ENCODE peak calls at places on chromosomes 2 and 18, in six cellular contexts. One of them, this sample, is unnamed.

GRCh38 chr2:180872256-180872655 is 108.1 kb upstream of the UBE2E3 start:
- DNase-seq in SW480: no peak
- DNase-seq in islet precursor cell: no peak
- DNase-seq in naive thymus-derived CD8-positive, alpha-beta T cell: no peak
- DNase-seq in body of pancreas: no peak
- DNase-seq in stimulated activated CD4-positive, alpha-beta T cell treated with anti-CD3 and anti-CD28 coated beads, Interleukin-4, amount 100 ng/mL, for 24 hours: no peak
- DNase-seq in this sample: no peak

GRCh38 chr2:46804794-46805193 is 110.8 kb downstream of the MCFD2 start:
- DNase-seq in islet precursor cell: peak; percentile 12
- DNase-seq in SW480: no peak
- DNase-seq in naive thymus-derived CD8-positive, alpha-beta T cell: no peak
- DNase-seq in body of pancreas: no peak
- DNase-seq in stimulated activated CD4-positive, alpha-beta T cell treated with anti-CD3 and anti-CD28 coated beads, Interleukin-4, amount 100 ng/mL, for 24 hours: no peak
- DNase-seq in this sample: no peak

GRCh38 chr2:203394519-203395227 is 66.5 kb downstream of the ABI2 start:
- DNase-seq in islet precursor cell: no peak
- DNase-seq in naive thymus-derived CD8-positive, alpha-beta T cell: no peak
- DNase-seq in stimulated activated CD4-positive, alpha-beta T cell treated with anti-CD3 and anti-CD28 coated beads, Interleukin-4, amount 100 ng/mL, for 24 hours: no peak
- DNase-seq in body of pancreas: no peak
- DNase-seq in SW480: no peak
- DNase-seq in this sample: peak; percentile 27

GRCh38 chr2:120912101-120912985 is 176.7 kb downstream of the GLI2 start:
- DNase-seq in naive thymus-derived CD8-positive, alpha-beta T cell: no peak
- DNase-seq in body of pancreas: no peak
- DNase-seq in SW480: peak; percentile 84
- DNase-seq in islet precursor cell: no peak
- DNase-seq in stimulated activated CD4-positive, alpha-beta T cell treated with anti-CD3 and anti-CD28 coated beads, Interleukin-4, amount 100 ng/mL, for 24 hours: no peak
- DNase-seq in this sample: no peak

GRCh38 chr18:79507076-79507545 is 111.4 kb downstream of the NFATC1 start:
- DNase-seq in SW480: no peak
- DNase-seq in islet precursor cell: peak; percentile 56
- DNase-seq in body of pancreas: peak; percentile 44
- DNase-seq in naive thymus-derived CD8-positive, alpha-beta T cell: peak; percentile 37
- DNase-seq in stimulated activated CD4-positive, alpha-beta T cell treated with anti-CD3 and anti-CD28 coated beads, Interleukin-4, amount 100 ng/mL, for 24 hours: no peak
- DNase-seq in this sample: peak; percentile 34

GRCh38 chr2:156436477-156437085 is 402 bp downstream of the GPD2 start:
- DNase-seq in islet precursor cell: peak; percentile 58
- DNase-seq in body of pancreas: peak; percentile 15
- DNase-seq in naive thymus-derived CD8-positive, alpha-beta T cell: no peak
- DNase-seq in SW480: peak; percentile 28
- DNase-seq in stimulated activated CD4-positive, alpha-beta T cell treated with anti-CD3 and anti-CD28 coated beads, Interleukin-4, amount 100 ng/mL, for 24 hours: peak; percentile 33
- DNase-seq in this sample: no peak

GRCh38 chr2:172087780-172088244 is 2.5 kb downstream of the DLX1 start:
- DNase-seq in naive thymus-derived CD8-positive, alpha-beta T cell: no peak
- DNase-seq in stimulated activated CD4-positive, alpha-beta T cell treated with anti-CD3 and anti-CD28 coated beads, Interleukin-4, amount 100 ng/mL, for 24 hours: no peak
- DNase-seq in SW480: no peak
- DNase-seq in islet precursor cell: no peak
- DNase-seq in body of pancreas: no peak
- DNase-seq in this sample: peak; percentile 54

GRCh38 chr2:40450066-40450841 is 1.6 kb downstream of the SLC8A1 start:
- DNase-seq in body of pancreas: no peak
- DNase-seq in islet precursor cell: no peak
- DNase-seq in stimulated activated CD4-positive, alpha-beta T cell treated with anti-CD3 and anti-CD28 coated beads, Interleukin-4, amount 100 ng/mL, for 24 hours: no peak
- DNase-seq in SW480: no peak
- DNase-seq in naive thymus-derived CD8-positive, alpha-beta T cell: no peak
- DNase-seq in this sample: no peak

GRCh38 chr18:78701753-78702409 is 277.7 kb upstream of the SALL3 start:
- DNase-seq in stimulated activated CD4-positive, alpha-beta T cell treated with anti-CD3 and anti-CD28 coated beads, Interleukin-4, amount 100 ng/mL, for 24 hours: no peak
- DNase-seq in body of pancreas: no peak
- DNase-seq in naive thymus-derived CD8-positive, alpha-beta T cell: no peak
- DNase-seq in islet precursor cell: no peak
- DNase-seq in SW480: peak; percentile 2
- DNase-seq in this sample: no peak

GRCh38 chr2:156206355-156206754 is 126.2 kb downstream of the NR4A2 start:
- DNase-seq in islet precursor cell: no peak
- DNase-seq in naive thymus-derived CD8-positive, alpha-beta T cell: no peak
- DNase-seq in stimulated activated CD4-positive, alpha-beta T cell treated with anti-CD3 and anti-CD28 coated beads, Interleukin-4, amount 100 ng/mL, for 24 hours: no peak
- DNase-seq in SW480: no peak
- DNase-seq in body of pancreas: no peak
- DNase-seq in this sample: no peak

GRCh38 chr2:2846379-2847130 is 515.5 kb upstream of the MYT1L start:
- DNase-seq in body of pancreas: peak; percentile 92
- DNase-seq in naive thymus-derived CD8-positive, alpha-beta T cell: no peak
- DNase-seq in SW480: peak; percentile 100
- DNase-seq in islet precursor cell: no peak
- DNase-seq in stimulated activated CD4-positive, alpha-beta T cell treated with anti-CD3 and anti-CD28 coated beads, Interleukin-4, amount 100 ng/mL, for 24 hours: no peak
- DNase-seq in this sample: peak; percentile 23

GRCh38 chr2:145408980-145409379 is 889.1 kb upstream of the ZEB2 start:
- DNase-seq in islet precursor cell: no peak
- DNase-seq in stimulated activated CD4-positive, alpha-beta T cell treated with anti-CD3 and anti-CD28 coated beads, Interleukin-4, amount 100 ng/mL, for 24 hours: no peak
- DNase-seq in SW480: no peak
- DNase-seq in body of pancreas: no peak
- DNase-seq in naive thymus-derived CD8-positive, alpha-beta T cell: no peak
- DNase-seq in this sample: no peak

GRCh38 chr2:214481204-214481603 is 70.3 kb downstream of the VWC2L start:
- DNase-seq in naive thymus-derived CD8-positive, alpha-beta T cell: no peak
- DNase-seq in stimulated activated CD4-positive, alpha-beta T cell treated with anti-CD3 and anti-CD28 coated beads, Interleukin-4, amount 100 ng/mL, for 24 hours: no peak
- DNase-seq in islet precursor cell: no peak
- DNase-seq in SW480: no peak
- DNase-seq in body of pancreas: no peak
- DNase-seq in this sample: no peak

GRCh38 chr2:176758426-176758825 is 454.2 kb upstream of the HNRNPA3 start:
- DNase-seq in stimulated activated CD4-positive, alpha-beta T cell treated with anti-CD3 and anti-CD28 coated beads, Interleukin-4, amount 100 ng/mL, for 24 hours: no peak
- DNase-seq in body of pancreas: no peak
- DNase-seq in naive thymus-derived CD8-positive, alpha-beta T cell: no peak
- DNase-seq in SW480: no peak
- DNase-seq in islet precursor cell: no peak
- DNase-seq in this sample: no peak

GRCh38 chr2:216666461-216667233 is 28.7 kb downstream of the IGFBP5 start:
- DNase-seq in body of pancreas: peak; percentile 74
- DNase-seq in naive thymus-derived CD8-positive, alpha-beta T cell: peak; percentile 68
- DNase-seq in islet precursor cell: peak; percentile 96
- DNase-seq in SW480: peak; percentile 64
- DNase-seq in stimulated activated CD4-positive, alpha-beta T cell treated with anti-CD3 and anti-CD28 coated beads, Interleukin-4, amount 100 ng/mL, for 24 hours: peak; percentile 62
- DNase-seq in this sample: peak; percentile 95

GRCh38 chr2:108641766-108642165 is 77.5 kb upstream of the RANBP2 start:
- DNase-seq in SW480: no peak
- DNase-seq in naive thymus-derived CD8-positive, alpha-beta T cell: no peak
- DNase-seq in body of pancreas: no peak
- DNase-seq in stimulated activated CD4-positive, alpha-beta T cell treated with anti-CD3 and anti-CD28 coated beads, Interleukin-4, amount 100 ng/mL, for 24 hours: no peak
- DNase-seq in islet precursor cell: no peak
- DNase-seq in this sample: no peak

GRCh38 chr2:43136011-43136799 is 90.2 kb downstream of the ZFP36L2 start:
- DNase-seq in body of pancreas: no peak
- DNase-seq in islet precursor cell: no peak
- DNase-seq in SW480: no peak
- DNase-seq in stimulated activated CD4-positive, alpha-beta T cell treated with anti-CD3 and anti-CD28 coated beads, Interleukin-4, amount 100 ng/mL, for 24 hours: no peak
- DNase-seq in naive thymus-derived CD8-positive, alpha-beta T cell: no peak
- DNase-seq in this sample: no peak

GRCh38 chr18:37778417-37779165 is 213.0 kb upstream of the CELF4 start:
- DNase-seq in SW480: peak; percentile 19
- DNase-seq in stimulated activated CD4-positive, alpha-beta T cell treated with anti-CD3 and anti-CD28 coated beads, Interleukin-4, amount 100 ng/mL, for 24 hours: peak; percentile 8
- DNase-seq in body of pancreas: peak; percentile 67
- DNase-seq in naive thymus-derived CD8-positive, alpha-beta T cell: no peak
- DNase-seq in islet precursor cell: peak; percentile 88
- DNase-seq in this sample: peak; percentile 96

GRCh38 chr2:241777686-241778627 is 1.3 kb downstream of the GAL3ST2 start:
- DNase-seq in islet precursor cell: no peak
- DNase-seq in stimulated activated CD4-positive, alpha-beta T cell treated with anti-CD3 and anti-CD28 coated beads, Interleukin-4, amount 100 ng/mL, for 24 hours: no peak
- DNase-seq in naive thymus-derived CD8-positive, alpha-beta T cell: no peak
- DNase-seq in SW480: no peak
- DNase-seq in body of pancreas: no peak
- DNase-seq in this sample: peak; percentile 27

GRCh38 chr18:70553961-70554325 is 265.1 kb downstream of the SOCS6 start:
- DNase-seq in body of pancreas: no peak
- DNase-seq in naive thymus-derived CD8-positive, alpha-beta T cell: no peak
- DNase-seq in SW480: no peak
- DNase-seq in stimulated activated CD4-positive, alpha-beta T cell treated with anti-CD3 and anti-CD28 coated beads, Interleukin-4, amount 100 ng/mL, for 24 hours: no peak
- DNase-seq in islet precursor cell: no peak
- DNase-seq in this sample: no peak

GRCh38 chr2:108074150-108074549 is 87.8 kb downstream of the SLC5A7 start:
- DNase-seq in body of pancreas: no peak
- DNase-seq in stimulated activated CD4-positive, alpha-beta T cell treated with anti-CD3 and anti-CD28 coated beads, Interleukin-4, amount 100 ng/mL, for 24 hours: no peak
- DNase-seq in islet precursor cell: no peak
- DNase-seq in SW480: no peak
- DNase-seq in naive thymus-derived CD8-positive, alpha-beta T cell: no peak
- DNase-seq in this sample: no peak

GRCh38 chr2:24887325-24887874 is 32.6 kb downstream of the ADCY3 start:
- DNase-seq in naive thymus-derived CD8-positive, alpha-beta T cell: no peak
- DNase-seq in islet precursor cell: no peak
- DNase-seq in stimulated activated CD4-positive, alpha-beta T cell treated with anti-CD3 and anti-CD28 coated beads, Interleukin-4, amount 100 ng/mL, for 24 hours: no peak
- DNase-seq in body of pancreas: no peak
- DNase-seq in SW480: no peak
- DNase-seq in this sample: no peak

GRCh38 chr2:3368261-3368722 is 9.3 kb downstream of the EIPR1 start:
- DNase-seq in islet precursor cell: no peak
- DNase-seq in body of pancreas: no peak
- DNase-seq in SW480: no peak
- DNase-seq in stimulated activated CD4-positive, alpha-beta T cell treated with anti-CD3 and anti-CD28 coated beads, Interleukin-4, amount 100 ng/mL, for 24 hours: no peak
- DNase-seq in naive thymus-derived CD8-positive, alpha-beta T cell: no peak
- DNase-seq in this sample: no peak

GRCh38 chr2:218643751-218644310 is 15.6 kb downstream of the ZNF142 start:
- DNase-seq in body of pancreas: no peak
- DNase-seq in naive thymus-derived CD8-positive, alpha-beta T cell: no peak
- DNase-seq in islet precursor cell: no peak
- DNase-seq in stimulated activated CD4-positive, alpha-beta T cell treated with anti-CD3 and anti-CD28 coated beads, Interleukin-4, amount 100 ng/mL, for 24 hours: no peak
- DNase-seq in SW480: no peak
- DNase-seq in this sample: no peak

GRCh38 chr2:19337202-19337601 is 21.2 kb downstream of the OSR1 start:
- DNase-seq in body of pancreas: no peak
- DNase-seq in islet precursor cell: no peak
- DNase-seq in naive thymus-derived CD8-positive, alpha-beta T cell: no peak
- DNase-seq in SW480: no peak
- DNase-seq in stimulated activated CD4-positive, alpha-beta T cell treated with anti-CD3 and anti-CD28 coated beads, Interleukin-4, amount 100 ng/mL, for 24 hours: no peak
- DNase-seq in this sample: no peak

GRCh38 chr2:201257941-201258665 is 2.2 kb upstream of the CASP8 start:
- DNase-seq in SW480: peak; percentile 88
- DNase-seq in naive thymus-derived CD8-positive, alpha-beta T cell: peak; percentile 96
- DNase-seq in islet precursor cell: peak; percentile 73
- DNase-seq in stimulated activated CD4-positive, alpha-beta T cell treated with anti-CD3 and anti-CD28 coated beads, Interleukin-4, amount 100 ng/mL, for 24 hours: peak; percentile 90
- DNase-seq in body of pancreas: peak; percentile 83
- DNase-seq in this sample: peak; percentile 65

GRCh38 chr2:102632380-102633175 is 13.2 kb downstream of the SLC9A2 start:
- DNase-seq in naive thymus-derived CD8-positive, alpha-beta T cell: no peak
- DNase-seq in islet precursor cell: no peak
- DNase-seq in stimulated activated CD4-positive, alpha-beta T cell treated with anti-CD3 and anti-CD28 coated beads, Interleukin-4, amount 100 ng/mL, for 24 hours: no peak
- DNase-seq in SW480: peak; percentile 37
- DNase-seq in body of pancreas: no peak
- DNase-seq in this sample: no peak

GRCh38 chr2:16553222-16553621 is 112.4 kb downstream of the CYRIA start:
- DNase-seq in islet precursor cell: no peak
- DNase-seq in naive thymus-derived CD8-positive, alpha-beta T cell: no peak
- DNase-seq in SW480: peak; percentile 41
- DNase-seq in stimulated activated CD4-positive, alpha-beta T cell treated with anti-CD3 and anti-CD28 coated beads, Interleukin-4, amount 100 ng/mL, for 24 hours: peak; percentile 4
- DNase-seq in body of pancreas: peak; percentile 41
- DNase-seq in this sample: peak; percentile 14

GRCh38 chr2:187581125-187581896 is 27.1 kb upstream of the TFPI start:
- DNase-seq in islet precursor cell: no peak
- DNase-seq in body of pancreas: peak; percentile 36
- DNase-seq in SW480: peak; percentile 12
- DNase-seq in naive thymus-derived CD8-positive, alpha-beta T cell: no peak
- DNase-seq in stimulated activated CD4-positive, alpha-beta T cell treated with anti-CD3 and anti-CD28 coated beads, Interleukin-4, amount 100 ng/mL, for 24 hours: peak; percentile 12
- DNase-seq in this sample: no peak

GRCh38 chr2:126050991-126051736 is 604.8 kb upstream of the GYPC start:
- DNase-seq in islet precursor cell: no peak
- DNase-seq in body of pancreas: no peak
- DNase-seq in SW480: no peak
- DNase-seq in stimulated activated CD4-positive, alpha-beta T cell treated with anti-CD3 and anti-CD28 coated beads, Interleukin-4, amount 100 ng/mL, for 24 hours: no peak
- DNase-seq in naive thymus-derived CD8-positive, alpha-beta T cell: no peak
- DNase-seq in this sample: no peak

GRCh38 chr2:12931211-12931844 is 214.6 kb downstream of the TRIB2 start:
- DNase-seq in SW480: peak; percentile 71
- DNase-seq in islet precursor cell: peak; percentile 62
- DNase-seq in body of pancreas: peak; percentile 19
- DNase-seq in stimulated activated CD4-positive, alpha-beta T cell treated with anti-CD3 and anti-CD28 coated beads, Interleukin-4, amount 100 ng/mL, for 24 hours: no peak
- DNase-seq in naive thymus-derived CD8-positive, alpha-beta T cell: no peak
- DNase-seq in this sample: no peak

GRCh38 chr2:223587301-223587700 is 14.9 kb downstream of the SCG2 start:
- DNase-seq in body of pancreas: no peak
- DNase-seq in SW480: no peak
- DNase-seq in stimulated activated CD4-positive, alpha-beta T cell treated with anti-CD3 and anti-CD28 coated beads, Interleukin-4, amount 100 ng/mL, for 24 hours: no peak
- DNase-seq in islet precursor cell: no peak
- DNase-seq in naive thymus-derived CD8-positive, alpha-beta T cell: no peak
- DNase-seq in this sample: no peak

GRCh38 chr2:133982231-133982630 is 271.6 kb upstream of the MGAT5 start:
- DNase-seq in naive thymus-derived CD8-positive, alpha-beta T cell: no peak
- DNase-seq in body of pancreas: no peak
- DNase-seq in SW480: no peak
- DNase-seq in islet precursor cell: no peak
- DNase-seq in stimulated activated CD4-positive, alpha-beta T cell treated with anti-CD3 and anti-CD28 coated beads, Interleukin-4, amount 100 ng/mL, for 24 hours: no peak
- DNase-seq in this sample: no peak

GRCh38 chr2:30798536-30798991 is 8.7 kb downstream of the CAPN13 start:
- DNase-seq in islet precursor cell: peak; percentile 44
- DNase-seq in SW480: no peak
- DNase-seq in naive thymus-derived CD8-positive, alpha-beta T cell: no peak
- DNase-seq in body of pancreas: peak; percentile 24
- DNase-seq in stimulated activated CD4-positive, alpha-beta T cell treated with anti-CD3 and anti-CD28 coated beads, Interleukin-4, amount 100 ng/mL, for 24 hours: no peak
- DNase-seq in this sample: peak; percentile 64

GRCh38 chr2:28547906-28548600 is 52.2 kb downstream of the PLB1 start:
- DNase-seq in body of pancreas: no peak
- DNase-seq in stimulated activated CD4-positive, alpha-beta T cell treated with anti-CD3 and anti-CD28 coated beads, Interleukin-4, amount 100 ng/mL, for 24 hours: peak; percentile 26
- DNase-seq in naive thymus-derived CD8-positive, alpha-beta T cell: no peak
- DNase-seq in islet precursor cell: peak; percentile 35
- DNase-seq in SW480: no peak
- DNase-seq in this sample: no peak

This sample was measured in ELF-1.